ENCODE peak calls at places on chromosomes 12 and 14, in nine cellular contexts. One of them, this sample, is unnamed.

GRCh38 chr14:99602054-99602787 is 1.8 kb downstream of the CCDC85C start:
- DNase-seq in neural progenitor cell: peak
- DNase-seq in mucosa of descending colon: peak
- DNase-seq in OCI-LY7: no peak
- DNase-seq in endodermal cell: no peak
- DNase-seq in A549: no peak
- DNase-seq in GM23248: peak
- DNase-seq in left ventricle myocardium inferior: no peak
- DNase-seq in epithelial cell of esophagus: peak
- DNase-seq in this sample: no peak

GRCh38 chr12:53626702-53627169 is 554 bp upstream of the ATF7 start:
- DNase-seq in A549: no peak
- DNase-seq in epithelial cell of esophagus: no peak
- DNase-seq in endodermal cell: no peak
- DNase-seq in neural progenitor cell: no peak
- DNase-seq in OCI-LY7: no peak
- DNase-seq in left ventricle myocardium inferior: no peak
- DNase-seq in mucosa of descending colon: no peak
- DNase-seq in GM23248: no peak
- DNase-seq in this sample: no peak

GRCh38 chr12:131066207-131066885 is 112.6 kb downstream of the ADGRD1 start:
- DNase-seq in GM23248: no peak
- DNase-seq in endodermal cell: peak
- DNase-seq in epithelial cell of esophagus: no peak
- DNase-seq in A549: no peak
- DNase-seq in OCI-LY7: no peak
- DNase-seq in neural progenitor cell: no peak
- DNase-seq in left ventricle myocardium inferior: peak
- DNase-seq in mucosa of descending colon: no peak
- DNase-seq in this sample: peak

GRCh38 chr14:39946796-39947195 is 514.6 kb upstream of the FBXO33 start:
- DNase-seq in epithelial cell of esophagus: peak
- DNase-seq in neural progenitor cell: no peak
- DNase-seq in OCI-LY7: no peak
- DNase-seq in endodermal cell: peak
- DNase-seq in mucosa of descending colon: no peak
- DNase-seq in left ventricle myocardium inferior: no peak
- DNase-seq in GM23248: no peak
- DNase-seq in A549: no peak
- DNase-seq in this sample: no peak

GRCh38 chr12:82359115-82359478 is 768 bp downstream of the METTL25 start:
- DNase-seq in neural progenitor cell: peak
- DNase-seq in mucosa of descending colon: peak
- DNase-seq in left ventricle myocardium inferior: no peak
- DNase-seq in GM23248: peak
- DNase-seq in OCI-LY7: peak
- DNase-seq in epithelial cell of esophagus: peak
- DNase-seq in endodermal cell: peak
- DNase-seq in A549: no peak
- DNase-seq in this sample: peak

GRCh38 chr14:24280797-24281460 is 9.5 kb upstream of the RABGGTA start:
- DNase-seq in mucosa of descending colon: no peak
- DNase-seq in endodermal cell: no peak
- DNase-seq in neural progenitor cell: no peak
- DNase-seq in A549: no peak
- DNase-seq in epithelial cell of esophagus: peak
- DNase-seq in OCI-LY7: no peak
- DNase-seq in left ventricle myocardium inferior: no peak
- DNase-seq in GM23248: peak
- DNase-seq in this sample: no peak

GRCh38 chr12:92297932-92298681 is 152.5 kb upstream of the BTG1 start:
- DNase-seq in mucosa of descending colon: no peak
- DNase-seq in epithelial cell of esophagus: no peak
- DNase-seq in GM23248: peak
- DNase-seq in A549: no peak
- DNase-seq in neural progenitor cell: no peak
- DNase-seq in left ventricle myocardium inferior: no peak
- DNase-seq in endodermal cell: no peak
- DNase-seq in OCI-LY7: peak
- DNase-seq in this sample: no peak

GRCh38 chr12:14325716-14326343 is 39.7 kb upstream of the ATF7IP start:
- DNase-seq in endodermal cell: no peak
- DNase-seq in left ventricle myocardium inferior: no peak
- DNase-seq in neural progenitor cell: no peak
- DNase-seq in OCI-LY7: no peak
- DNase-seq in GM23248: no peak
- DNase-seq in A549: no peak
- DNase-seq in epithelial cell of esophagus: no peak
- DNase-seq in mucosa of descending colon: no peak
- DNase-seq in this sample: no peak

GRCh38 chr12:46153267-46153872 is 115.5 kb downstream of the SLC38A1 start:
- DNase-seq in epithelial cell of esophagus: peak
- DNase-seq in left ventricle myocardium inferior: no peak
- DNase-seq in OCI-LY7: peak
- DNase-seq in mucosa of descending colon: no peak
- DNase-seq in A549: peak
- DNase-seq in endodermal cell: no peak
- DNase-seq in neural progenitor cell: peak
- DNase-seq in GM23248: peak
- DNase-seq in this sample: no peak

GRCh38 chr14:97210202-97210601 is 413.0 kb downstream of the VRK1 start:
- DNase-seq in epithelial cell of esophagus: no peak
- DNase-seq in mucosa of descending colon: no peak
- DNase-seq in left ventricle myocardium inferior: no peak
- DNase-seq in endodermal cell: no peak
- DNase-seq in OCI-LY7: no peak
- DNase-seq in GM23248: no peak
- DNase-seq in A549: no peak
- DNase-seq in neural progenitor cell: no peak
- DNase-seq in this sample: no peak

GRCh38 chr14:90495357-90496276 is 98.8 kb downstream of the CALM1 start:
- DNase-seq in OCI-LY7: peak
- DNase-seq in left ventricle myocardium inferior: no peak
- DNase-seq in GM23248: peak
- DNase-seq in neural progenitor cell: peak
- DNase-seq in A549: peak
- DNase-seq in endodermal cell: peak
- DNase-seq in epithelial cell of esophagus: peak
- DNase-seq in mucosa of descending colon: peak
- DNase-seq in this sample: peak

GRCh38 chr12:111544032-111544431 is 55.1 kb downstream of the ATXN2 start:
- DNase-seq in endodermal cell: no peak
- DNase-seq in GM23248: no peak
- DNase-seq in left ventricle myocardium inferior: no peak
- DNase-seq in A549: no peak
- DNase-seq in OCI-LY7: no peak
- DNase-seq in epithelial cell of esophagus: no peak
- DNase-seq in neural progenitor cell: no peak
- DNase-seq in mucosa of descending colon: no peak
- DNase-seq in this sample: no peak

GRCh38 chr12:130205531-130205930 is 43.3 kb downstream of the FZD10 start:
- DNase-seq in left ventricle myocardium inferior: no peak
- DNase-seq in GM23248: no peak
- DNase-seq in A549: no peak
- DNase-seq in OCI-LY7: no peak
- DNase-seq in mucosa of descending colon: no peak
- DNase-seq in neural progenitor cell: no peak
- DNase-seq in endodermal cell: no peak
- DNase-seq in epithelial cell of esophagus: no peak
- DNase-seq in this sample: no peak

GRCh38 chr12:41972196-41972994 is 172.3 kb downstream of the GXYLT1 start:
- DNase-seq in left ventricle myocardium inferior: no peak
- DNase-seq in epithelial cell of esophagus: no peak
- DNase-seq in GM23248: no peak
- DNase-seq in mucosa of descending colon: no peak
- DNase-seq in neural progenitor cell: no peak
- DNase-seq in OCI-LY7: no peak
- DNase-seq in A549: no peak
- DNase-seq in endodermal cell: no peak
- DNase-seq in this sample: no peak

GRCh38 chr12:97404549-97404948 is 58.1 kb upstream of the RMST start:
- DNase-seq in epithelial cell of esophagus: peak
- DNase-seq in OCI-LY7: peak
- DNase-seq in mucosa of descending colon: peak
- DNase-seq in left ventricle myocardium inferior: no peak
- DNase-seq in neural progenitor cell: peak
- DNase-seq in GM23248: peak
- DNase-seq in endodermal cell: peak
- DNase-seq in A549: peak
- DNase-seq in this sample: no peak

GRCh38 chr14:21078287-21078686 is 8.2 kb downstream of the ARHGEF40 start:
- DNase-seq in left ventricle myocardium inferior: no peak
- DNase-seq in GM23248: no peak
- DNase-seq in mucosa of descending colon: no peak
- DNase-seq in endodermal cell: no peak
- DNase-seq in epithelial cell of esophagus: no peak
- DNase-seq in neural progenitor cell: no peak
- DNase-seq in OCI-LY7: no peak
- DNase-seq in A549: no peak
- DNase-seq in this sample: no peak

GRCh38 chr14:34111933-34112332 is 161.1 kb upstream of the EGLN3 start:
- DNase-seq in neural progenitor cell: peak
- DNase-seq in A549: no peak
- DNase-seq in GM23248: peak
- DNase-seq in left ventricle myocardium inferior: no peak
- DNase-seq in mucosa of descending colon: no peak
- DNase-seq in endodermal cell: peak
- DNase-seq in OCI-LY7: no peak
- DNase-seq in epithelial cell of esophagus: no peak
- DNase-seq in this sample: no peak

GRCh38 chr14:82146846-82147245 is 613.2 kb upstream of the SEL1L start:
- DNase-seq in GM23248: no peak
- DNase-seq in endodermal cell: no peak
- DNase-seq in OCI-LY7: no peak
- DNase-seq in A549: no peak
- DNase-seq in left ventricle myocardium inferior: no peak
- DNase-seq in epithelial cell of esophagus: no peak
- DNase-seq in mucosa of descending colon: no peak
- DNase-seq in neural progenitor cell: no peak
- DNase-seq in this sample: no peak

GRCh38 chr14:101705733-101706508 is 55.6 kb upstream of the PPP2R5C start:
- DNase-seq in epithelial cell of esophagus: peak
- DNase-seq in A549: no peak
- DNase-seq in neural progenitor cell: peak
- DNase-seq in endodermal cell: peak
- DNase-seq in mucosa of descending colon: peak
- DNase-seq in left ventricle myocardium inferior: peak
- DNase-seq in GM23248: peak
- DNase-seq in OCI-LY7: no peak
- DNase-seq in this sample: peak
- H3K4me3 ChIP-seq in epithelial cell of esophagus: no peak
- H3K4me3 ChIP-seq in A549: no peak
- H3K4me3 ChIP-seq in neural progenitor cell: peak
- H3K4me3 ChIP-seq in endodermal cell: no peak
- H3K4me3 ChIP-seq in mucosa of descending colon: no peak
- H3K4me3 ChIP-seq in left ventricle myocardium inferior: peak
- H3K4me3 ChIP-seq in GM23248: no peak
- H3K4me3 ChIP-seq in OCI-LY7: no peak
- H3K4me3 ChIP-seq in this sample: peak

GRCh38 chr12:21941522-21942376 is 523 bp upstream of the ABCC9 start:
- DNase-seq in left ventricle myocardium inferior: peak
- DNase-seq in GM23248: peak
- DNase-seq in OCI-LY7: no peak
- DNase-seq in A549: no peak
- DNase-seq in epithelial cell of esophagus: peak
- DNase-seq in neural progenitor cell: peak
- DNase-seq in endodermal cell: peak
- DNase-seq in mucosa of descending colon: peak
- DNase-seq in this sample: peak

GRCh38 chr12:21940549-21940948 is 677 bp downstream of the ABCC9 start:
- DNase-seq in endodermal cell: no peak
- DNase-seq in left ventricle myocardium inferior: no peak
- DNase-seq in neural progenitor cell: no peak
- DNase-seq in epithelial cell of esophagus: no peak
- DNase-seq in A549: no peak
- DNase-seq in mucosa of descending colon: no peak
- DNase-seq in GM23248: peak
- DNase-seq in OCI-LY7: no peak
- DNase-seq in this sample: peak

GRCh38 chr12:21945002-21945401 is 3.8 kb upstream of the ABCC9 start:
- DNase-seq in mucosa of descending colon: no peak
- DNase-seq in endodermal cell: no peak
- DNase-seq in A549: no peak
- DNase-seq in neural progenitor cell: no peak
- DNase-seq in OCI-LY7: no peak
- DNase-seq in epithelial cell of esophagus: no peak
- DNase-seq in GM23248: no peak
- DNase-seq in left ventricle myocardium inferior: no peak
- DNase-seq in this sample: no peak

GRCh38 chr12:21940972-21941521 is at the start of gene ABCC9:
- DNase-seq in GM23248: peak
- DNase-seq in endodermal cell: peak
- DNase-seq in epithelial cell of esophagus: peak
- DNase-seq in A549: no peak
- DNase-seq in left ventricle myocardium inferior: peak
- DNase-seq in OCI-LY7: no peak
- DNase-seq in mucosa of descending colon: peak
- DNase-seq in neural progenitor cell: peak
- DNase-seq in this sample: peak

DNA sequence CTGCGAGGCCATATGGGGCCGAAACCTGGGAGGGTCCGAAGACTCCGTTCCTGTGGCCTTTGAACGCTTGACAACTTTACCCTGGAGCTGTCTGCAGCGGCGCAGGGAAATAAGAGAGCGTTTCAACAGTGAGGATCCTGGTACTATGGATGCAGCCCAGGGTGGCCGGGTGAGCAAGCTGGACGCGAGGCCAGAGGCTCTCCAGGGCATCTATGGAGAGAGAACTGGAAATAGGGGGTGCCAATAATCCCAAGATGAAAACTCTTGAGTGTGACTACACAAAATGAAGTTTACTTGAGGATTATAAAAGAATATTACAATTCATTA is 1.1 kb upstream of the ABCC9 start:
- DNase-seq in OCI-LY7: no peak
- DNase-seq in neural progenitor cell: no peak
- DNase-seq in epithelial cell of esophagus: no peak
- DNase-seq in left ventricle myocardium inferior: no peak
- DNase-seq in A549: no peak
- DNase-seq in endodermal cell: no peak
- DNase-seq in mucosa of descending colon: no peak
- DNase-seq in GM23248: peak
- DNase-seq in this sample: no peak
- H3K4me3 ChIP-seq in OCI-LY7: no peak
- H3K4me3 ChIP-seq in neural progenitor cell: peak
- H3K4me3 ChIP-seq in epithelial cell of esophagus: no peak
- H3K4me3 ChIP-seq in left ventricle myocardium inferior: peak
- H3K4me3 ChIP-seq in A549: no peak
- H3K4me3 ChIP-seq in endodermal cell: peak
- H3K4me3 ChIP-seq in mucosa of descending colon: no peak
- H3K4me3 ChIP-seq in GM23248: peak
- H3K4me3 ChIP-seq in this sample: peak

GRCh38 chr12:48969160-48969771 is 2.3 kb downstream of the WNT10B start:
- DNase-seq in OCI-LY7: no peak
- DNase-seq in endodermal cell: peak
- DNase-seq in left ventricle myocardium inferior: no peak
- DNase-seq in A549: no peak
- DNase-seq in mucosa of descending colon: no peak
- DNase-seq in epithelial cell of esophagus: no peak
- DNase-seq in neural progenitor cell: no peak
- DNase-seq in GM23248: no peak
- DNase-seq in this sample: no peak
- H3K4me3 ChIP-seq in OCI-LY7: no peak
- H3K4me3 ChIP-seq in endodermal cell: no peak
- H3K4me3 ChIP-seq in left ventricle myocardium inferior: peak
- H3K4me3 ChIP-seq in A549: no peak
- H3K4me3 ChIP-seq in mucosa of descending colon: no peak
- H3K4me3 ChIP-seq in epithelial cell of esophagus: no peak
- H3K4me3 ChIP-seq in neural progenitor cell: peak
- H3K4me3 ChIP-seq in GM23248: no peak
- H3K4me3 ChIP-seq in this sample: no peak

GRCh38 chr12:67069451-67070306 is 199.5 kb upstream of the CAND1 start:
- DNase-seq in OCI-LY7: peak
- DNase-seq in A549: peak
- DNase-seq in mucosa of descending colon: peak
- DNase-seq in GM23248: peak
- DNase-seq in left ventricle myocardium inferior: peak
- DNase-seq in epithelial cell of esophagus: peak
- DNase-seq in endodermal cell: peak
- DNase-seq in neural progenitor cell: peak
- DNase-seq in this sample: no peak
- H3K4me3 ChIP-seq in OCI-LY7: peak
- H3K4me3 ChIP-seq in A549: peak
- H3K4me3 ChIP-seq in mucosa of descending colon: peak
- H3K4me3 ChIP-seq in GM23248: peak
- H3K4me3 ChIP-seq in left ventricle myocardium inferior: peak
- H3K4me3 ChIP-seq in epithelial cell of esophagus: peak
- H3K4me3 ChIP-seq in endodermal cell: peak
- H3K4me3 ChIP-seq in neural progenitor cell: peak
- H3K4me3 ChIP-seq in this sample: peak